ENCODE peak calls at places on chromosome 21, in four cellular contexts. I is tibial nerve, L is stomach, N is HepG2. G is an unnamed sample.

GRCh38 chr21:38806153-38806941 is 618 bp downstream of the ETS2 start:
- DNase-seq in I (no peak), L (no peak), N (no peak), G (no peak)

GRCh38 chr21:36606292-36606982 is 92.5 kb upstream of the SIM2 start:
- DNase-seq in I (no peak), L (no peak), N (no peak), G (no peak)

GRCh38 chr21:39707316-39707715 is 37.7 kb upstream of the IGSF5 start:
- DNase-seq in I (no peak), L (no peak), N (no peak), G (no peak)

GRCh38 chr21:36915701-36916075 is 50.8 kb downstream of the HLCS start:
- DNase-seq in I (no peak), L (no peak), N (no peak), G (no peak)

GRCh38 chr21:38796426-38796825 is 9.3 kb upstream of the ETS2 start:
- DNase-seq in I (no peak), L (no peak), N (no peak), G (no peak)

GRCh38 chr21:37670883-37671282 is 245.4 kb downstream of the KCNJ6 start:
- DNase-seq in I (no peak), L (no peak), N (peak; percentile 6), G (no peak)

GRCh38 chr21:30382201-30382600 is 10.1 kb upstream of the KRTAP13-2 start:
- DNase-seq in I (no peak), L (no peak), N (no peak), G (no peak)

GRCh38 chr21:33348728-33349127 is 24.0 kb downstream of the IFNAR1 start:
- DNase-seq in I (no peak), L (no peak), N (no peak), G (no peak)

GRCh38 chr21:39612233-39613028 is at the start of gene B3GALT5:
- DNase-seq in I (no peak), L (no peak), N (no peak), G (no peak)

GRCh38 chr21:40386301-40386911 is 460.6 kb downstream of the DSCAM start:
- DNase-seq in I (peak; percentile 39), L (peak; percentile 70), N (no peak), G (no peak)

GRCh38 chr21:31872452-31873274 is at the start of gene HUNK:
- DNase-seq in I (no peak), L (no peak), N (peak; percentile 29), G (peak; percentile 73)

GRCh38 chr21:14545906-14546480 is at the start of gene SAMSN1:
- DNase-seq in I (peak; percentile 26), L (peak; percentile 34), N (no peak), G (no peak)

GRCh38 chr21:37644666-37645065 is 271.6 kb downstream of the KCNJ6 start:
- DNase-seq in I (no peak), L (no peak), N (no peak), G (no peak)

GRCh38 chr21:30718239-30718909 is at the start of gene KRTAP21-3:
- DNase-seq in I (no peak), L (no peak), N (no peak), G (no peak)

GRCh38 chr21:15080504-15080903 is 15.7 kb upstream of the NRIP1 start:
- DNase-seq in I (no peak), L (no peak), N (no peak), G (no peak)

GRCh38 chr21:42414553-42414927 is 10.8 kb downstream of the UBASH3A start:
- DNase-seq in I (no peak), L (no peak), N (no peak), G (no peak)
- H3K4me1 ChIP-seq in I (no peaks in the 10 kb centered on the region), L (peaks cover 7% of the 10 kb centered on the region), N (peaks cover 19% of the 10 kb centered on the region), G (peaks cover 7% of the 10 kb centered on the region)

DNA sequence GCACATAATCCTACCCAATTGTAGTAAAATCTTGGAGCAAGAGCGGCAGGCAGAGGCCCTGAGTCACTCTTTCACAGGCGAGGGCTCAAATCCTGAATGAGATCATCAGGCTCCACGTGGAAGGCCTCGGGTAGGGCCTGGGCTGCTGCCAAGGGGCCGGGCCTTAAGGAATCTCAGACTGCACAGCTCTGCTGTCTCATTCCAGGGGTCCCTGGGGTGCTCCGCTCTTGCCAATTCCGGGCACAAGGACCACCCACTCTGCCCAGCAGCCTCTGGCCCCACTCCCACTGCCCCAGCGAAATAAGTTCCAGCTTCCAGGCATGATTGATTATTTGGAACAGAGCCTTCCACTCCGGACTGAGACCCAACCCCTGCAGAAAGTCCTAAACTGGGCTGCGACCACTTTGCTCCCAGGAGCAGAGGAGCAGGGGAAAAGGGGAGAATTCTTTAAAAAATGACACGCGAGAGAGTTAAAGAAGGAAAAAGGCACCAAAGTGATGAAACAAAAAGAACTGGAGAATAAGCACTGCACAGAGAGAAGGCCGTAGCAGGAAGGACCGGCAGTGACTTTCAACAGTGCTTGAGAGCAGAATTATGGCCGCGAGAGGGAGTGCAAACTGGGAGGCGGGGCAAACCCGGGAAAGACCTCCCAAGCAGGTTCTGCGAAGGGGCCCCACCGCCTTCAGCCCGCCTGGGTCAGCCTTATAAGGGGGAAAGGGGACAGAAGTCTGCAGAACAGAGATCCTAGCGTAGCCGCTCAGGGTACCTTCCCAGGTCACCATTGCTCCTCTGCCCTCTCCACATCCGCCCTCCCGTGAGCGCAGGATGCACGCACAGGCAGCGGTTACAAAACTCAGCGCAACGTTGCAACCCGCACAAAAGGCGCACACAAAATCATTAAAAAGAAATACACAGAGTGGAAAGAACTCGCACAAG is 2.0 kb downstream of the ADAMTS1 start:
- DNase-seq in I (peak; percentile 94), L (peak; percentile 87), N (no peak), G (peak; percentile 91)
- TF ChIP-seq POLR2A in I (peak; percentile 10), L (no peak), N (no peak), G (no peak)

DNA sequence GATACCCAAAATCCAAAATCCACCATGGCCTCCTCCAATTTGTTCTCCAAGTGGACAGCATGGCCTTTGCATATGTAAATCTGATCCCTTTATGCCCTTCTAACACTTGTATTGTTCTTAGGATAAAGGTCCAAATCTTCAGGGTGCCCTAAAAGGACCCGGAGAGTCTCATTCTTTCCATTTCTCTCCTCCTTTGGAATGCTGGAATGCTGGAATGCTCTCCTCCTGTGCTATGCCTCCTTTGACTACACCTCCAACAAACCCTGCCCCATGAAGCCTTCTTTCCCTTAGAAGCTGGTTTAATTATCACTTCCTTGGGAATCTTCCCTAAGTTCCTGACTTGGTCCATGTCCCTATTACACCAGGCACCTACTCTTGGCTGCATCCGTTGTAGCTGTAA is 484.8 kb upstream of the RUNX1 start:
- DNase-seq in I (no peak), L (no peak), N (no peak), G (no peak)
- H3K4me1 ChIP-seq in I (no peaks in the 10 kb centered on the region), L (peaks cover 13% of the 10 kb centered on the region), N (peaks cover 21% of the 10 kb centered on the region), G (peaks cover 5% of the 10 kb centered on the region)

DNA sequence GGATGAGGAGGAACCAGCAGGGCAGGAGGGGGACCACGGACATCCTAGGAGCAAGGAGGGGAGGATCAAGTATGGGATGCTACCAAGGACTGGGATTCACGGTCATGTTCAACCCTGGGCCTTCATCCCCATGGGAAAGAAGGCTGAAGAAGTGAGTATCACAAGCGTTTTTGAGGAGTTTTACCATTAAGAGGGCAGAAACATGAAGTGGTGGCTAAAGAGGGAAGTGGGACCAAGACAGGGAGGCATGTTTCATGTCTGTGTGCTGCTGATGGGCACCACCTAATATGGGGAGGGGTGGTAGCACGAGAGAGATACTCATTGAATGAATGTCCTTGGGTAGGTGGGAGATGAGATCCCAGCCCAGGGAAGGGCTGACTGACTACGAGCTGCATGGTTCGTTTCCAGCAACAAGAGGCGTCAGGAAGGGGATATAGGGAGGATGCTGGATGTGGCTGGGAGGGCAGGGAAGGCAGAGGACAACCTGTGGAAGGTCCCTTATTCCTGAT is 11.3 kb upstream of the LSS start:
- DNase-seq in I (no peak), L (no peak), N (no peak), G (no peak)
- TF ChIP-seq POLR2A in I (no peak), L (no peak), N (no peak), G (no peak)

GRCh38 chr21:43925609-43926008 is 60.6 kb downstream of the AGPAT3 start:
- DNase-seq in I (no peak), L (no peak), N (no peak), G (no peak)
- H3K4me1 ChIP-seq in I (peaks cover 15% of the 10 kb centered on the region), L (peaks cover 81% of the 10 kb centered on the region), N (peaks cover 50% of the 10 kb centered on the region), G (peaks cover 62% of the 10 kb centered on the region)

DNA sequence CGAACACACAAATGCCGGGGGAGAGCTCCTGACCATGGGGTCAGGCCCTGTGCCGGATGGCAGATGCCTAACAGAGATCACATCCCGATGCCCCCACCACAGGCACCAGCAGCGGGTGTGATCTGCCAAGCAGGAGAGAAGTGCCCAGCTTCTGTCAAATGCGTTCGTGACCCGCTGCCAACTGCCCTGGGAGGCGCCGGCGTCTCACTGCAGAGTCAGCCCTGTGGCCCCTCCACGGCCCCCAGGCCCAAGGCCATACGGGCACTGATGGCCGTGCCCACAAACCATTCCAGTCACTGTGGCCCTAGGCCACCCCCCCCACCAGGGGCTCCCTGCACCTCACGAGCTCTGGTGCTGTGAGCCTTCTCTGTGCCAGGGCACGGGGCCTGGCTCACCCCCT is 8.0 kb downstream of the CFAP410 start:
- DNase-seq in I (no peak), L (no peak), N (no peak), G (no peak)
- TF ChIP-seq POLR2A in I (no peak), L (no peak), N (no peak), G (no peak)

GRCh38 chr21:34912022-34912933 is 136.8 kb downstream of the RUNX1 start:
- DNase-seq in I (no peak), L (no peak), N (no peak), G (no peak)
- H3K4me1 ChIP-seq in I (peaks cover 13% of the 10 kb centered on the region), L (peaks cover 30% of the 10 kb centered on the region), N (peaks cover 41% of the 10 kb centered on the region), G (peaks cover 5% of the 10 kb centered on the region)

GRCh38 chr21:43867332-43867703 is 2.3 kb downstream of the AGPAT3 start:
- DNase-seq in I (no peak), L (no peak), N (no peak), G (no peak)

GRCh38 chr21:43866233-43866632 is 1.2 kb downstream of the AGPAT3 start:
- DNase-seq in I (peak; percentile 26), L (no peak), N (no peak), G (no peak)

GRCh38 chr21:43867936-43868335 is 2.9 kb downstream of the AGPAT3 start:
- DNase-seq in I (no peak), L (no peak), N (peak; percentile 87), G (no peak)

GRCh38 chr21:43865471-43866181 is 603 bp downstream of the AGPAT3 start:
- DNase-seq in I (no peak), L (peak; percentile 69), N (no peak), G (no peak)

DNA sequence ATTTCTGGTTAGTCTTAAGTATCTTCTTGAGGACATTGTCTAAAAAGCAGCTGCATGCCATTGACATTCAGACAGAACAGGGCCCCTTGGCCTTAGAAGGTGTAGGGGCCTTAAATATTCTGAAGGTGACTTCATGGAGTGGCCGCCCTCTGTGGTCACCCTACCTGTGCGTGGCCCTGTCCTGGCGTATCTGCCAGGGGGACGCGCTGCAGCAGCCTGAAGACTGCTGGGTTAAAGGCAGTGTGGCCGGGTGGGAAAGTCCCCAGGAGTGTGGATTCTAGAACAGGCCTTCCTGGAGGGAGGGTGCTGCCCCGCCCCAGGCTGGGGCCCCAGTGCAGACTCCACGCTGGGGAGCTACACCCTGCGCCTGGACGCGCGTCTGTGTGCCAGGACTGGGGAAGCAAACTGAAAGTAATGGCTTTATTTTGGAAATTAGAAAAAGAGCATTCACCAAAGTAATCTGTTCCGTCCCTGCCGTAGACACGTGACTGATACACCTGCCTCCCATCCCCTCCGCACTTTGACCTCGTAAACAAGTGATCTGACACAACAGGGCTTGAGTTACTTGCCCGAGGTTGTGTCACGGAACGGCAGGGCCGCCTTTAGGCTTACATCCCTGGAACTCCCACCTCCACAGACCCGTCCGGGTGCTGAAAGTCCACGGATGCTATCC is 1.8 kb downstream of the AGPAT3 start:
- DNase-seq in I (no peak), L (peak; percentile 78), N (peak; percentile 88), G (no peak)
- TF ChIP-seq POLR2A in I (no peak), L (no peak), N (peak; percentile 81), G (no peak)